ENCODE peak calls at places on chromosomes 11 and 22, in six cellular contexts. One of them, this sample, is unnamed.

GRCh38 chr11:36333897-36334296 is 37.8 kb downstream of the PRR5L start:
- DNase-seq in BJ: no peak
- DNase-seq in GM06990: no peak
- DNase-seq in GM23338: peak; percentile 92
- DNase-seq in cardiac muscle cell: peak; percentile 62
- DNase-seq in A673: peak; percentile 87
- DNase-seq in this sample: peak; percentile 62

GRCh38 chr22:46587492-46588278 is 32.5 kb upstream of the GRAMD4 start:
- DNase-seq in GM06990: peak; percentile 89
- DNase-seq in cardiac muscle cell: no peak
- DNase-seq in BJ: no peak
- DNase-seq in GM23338: no peak
- DNase-seq in A673: no peak
- DNase-seq in this sample: no peak

GRCh38 chr11:130043575-130043974 is 26.1 kb upstream of the APLP2 start:
- DNase-seq in cardiac muscle cell: no peak
- DNase-seq in BJ: no peak
- DNase-seq in A673: no peak
- DNase-seq in GM06990: no peak
- DNase-seq in GM23338: no peak
- DNase-seq in this sample: no peak

GRCh38 chr11:32396331-32396730 is 39.0 kb downstream of the WT1 start:
- DNase-seq in GM06990: no peak
- DNase-seq in BJ: no peak
- DNase-seq in GM23338: no peak
- DNase-seq in A673: no peak
- DNase-seq in cardiac muscle cell: no peak
- DNase-seq in this sample: no peak

GRCh38 chr11:29251738-29252137 is 765.1 kb downstream of the KCNA4 start:
- DNase-seq in A673: no peak
- DNase-seq in GM23338: no peak
- DNase-seq in GM06990: no peak
- DNase-seq in cardiac muscle cell: no peak
- DNase-seq in BJ: no peak
- DNase-seq in this sample: no peak

GRCh38 chr11:5690736-5691135 is 1.1 kb downstream of the TRIM22 start:
- DNase-seq in cardiac muscle cell: peak; percentile 46
- DNase-seq in A673: no peak
- DNase-seq in BJ: no peak
- DNase-seq in GM06990: no peak
- DNase-seq in GM23338: no peak
- DNase-seq in this sample: peak; percentile 29

GRCh38 chr11:61120099-61120864 is 18.0 kb downstream of the CD5 start:
- DNase-seq in GM23338: no peak
- DNase-seq in cardiac muscle cell: no peak
- DNase-seq in BJ: no peak
- DNase-seq in A673: no peak
- DNase-seq in GM06990: no peak
- DNase-seq in this sample: no peak

GRCh38 chr22:30947821-30948454 is 20.6 kb downstream of the MORC2 start:
- DNase-seq in GM23338: peak; percentile 48
- DNase-seq in cardiac muscle cell: peak; percentile 78
- DNase-seq in BJ: no peak
- DNase-seq in A673: peak; percentile 75
- DNase-seq in GM06990: no peak
- DNase-seq in this sample: peak; percentile 81

GRCh38 chr22:31036671-31037550 is 44.2 kb upstream of the SMTN start:
- DNase-seq in GM23338: no peak
- DNase-seq in BJ: peak; percentile 83
- DNase-seq in cardiac muscle cell: peak; percentile 38
- DNase-seq in A673: peak; percentile 45
- DNase-seq in GM06990: no peak
- DNase-seq in this sample: no peak

GRCh38 chr11:34744511-34744910 is 123.6 kb downstream of the EHF start:
- DNase-seq in GM06990: no peak
- DNase-seq in cardiac muscle cell: no peak
- DNase-seq in GM23338: no peak
- DNase-seq in BJ: no peak
- DNase-seq in A673: no peak
- DNase-seq in this sample: no peak

GRCh38 chr22:42720263-42721044 is at the start of gene A4GALT:
- DNase-seq in GM23338: peak; percentile 54
- DNase-seq in A673: no peak
- DNase-seq in GM06990: peak; percentile 55
- DNase-seq in cardiac muscle cell: peak; percentile 20
- DNase-seq in BJ: no peak
- DNase-seq in this sample: no peak

GRCh38 chr11:82906236-82906635 is 4.7 kb downstream of the DDIAS start:
- DNase-seq in A673: peak; percentile 71
- DNase-seq in GM23338: peak; percentile 74
- DNase-seq in GM06990: no peak
- DNase-seq in BJ: no peak
- DNase-seq in cardiac muscle cell: peak; percentile 56
- DNase-seq in this sample: peak; percentile 54
- TF ChIP-seq CTCF in A673: peak; percentile 76
- TF ChIP-seq CTCF in GM23338: no peak
- TF ChIP-seq CTCF in GM06990: peak; percentile 33
- TF ChIP-seq CTCF in BJ: peak; percentile 41
- TF ChIP-seq CTCF in cardiac muscle cell: peak; percentile 45
- TF ChIP-seq CTCF in this sample: peak; percentile 39

GRCh38 chr11:44430140-44430539 is 120.2 kb upstream of the ALX4 start:
- DNase-seq in cardiac muscle cell: no peak
- DNase-seq in GM23338: no peak
- DNase-seq in BJ: no peak
- DNase-seq in GM06990: no peak
- DNase-seq in A673: no peak
- DNase-seq in this sample: no peak
- H3K4me3 ChIP-seq in cardiac muscle cell: no peak overlapping the region
- H3K4me3 ChIP-seq in GM23338: no peak overlapping the region
- H3K4me3 ChIP-seq in BJ: no peak overlapping the region
- H3K4me3 ChIP-seq in GM06990: no peak overlapping the region
- H3K4me3 ChIP-seq in A673: no peak overlapping the region
- H3K4me3 ChIP-seq in this sample: no peak overlapping the region

GRCh38 chr11:128884703-128885338 is 6.3 kb upstream of the KCNJ5 start:
- DNase-seq in cardiac muscle cell: peak; percentile 78
- DNase-seq in GM23338: peak; percentile 85
- DNase-seq in GM06990: no peak
- DNase-seq in A673: peak; percentile 81
- DNase-seq in BJ: peak; percentile 14
- DNase-seq in this sample: peak; percentile 79

GRCh38 chr11:128888034-128888985 is 2.8 kb upstream of the KCNJ5 start:
- DNase-seq in BJ: no peak
- DNase-seq in GM23338: peak; percentile 83
- DNase-seq in cardiac muscle cell: no peak
- DNase-seq in A673: no peak
- DNase-seq in GM06990: no peak
- DNase-seq in this sample: no peak

GRCh38 chr11:128884054-128884453 is 7.1 kb upstream of the KCNJ5 start:
- DNase-seq in GM06990: no peak
- DNase-seq in A673: no peak
- DNase-seq in GM23338: no peak
- DNase-seq in cardiac muscle cell: no peak
- DNase-seq in BJ: no peak
- DNase-seq in this sample: no peak

GRCh38 chr11:128889657-128890213 is 1.4 kb upstream of the KCNJ5 start:
- DNase-seq in BJ: no peak
- DNase-seq in A673: no peak
- DNase-seq in GM06990: no peak
- DNase-seq in cardiac muscle cell: no peak
- DNase-seq in GM23338: no peak
- DNase-seq in this sample: no peak

DNA sequence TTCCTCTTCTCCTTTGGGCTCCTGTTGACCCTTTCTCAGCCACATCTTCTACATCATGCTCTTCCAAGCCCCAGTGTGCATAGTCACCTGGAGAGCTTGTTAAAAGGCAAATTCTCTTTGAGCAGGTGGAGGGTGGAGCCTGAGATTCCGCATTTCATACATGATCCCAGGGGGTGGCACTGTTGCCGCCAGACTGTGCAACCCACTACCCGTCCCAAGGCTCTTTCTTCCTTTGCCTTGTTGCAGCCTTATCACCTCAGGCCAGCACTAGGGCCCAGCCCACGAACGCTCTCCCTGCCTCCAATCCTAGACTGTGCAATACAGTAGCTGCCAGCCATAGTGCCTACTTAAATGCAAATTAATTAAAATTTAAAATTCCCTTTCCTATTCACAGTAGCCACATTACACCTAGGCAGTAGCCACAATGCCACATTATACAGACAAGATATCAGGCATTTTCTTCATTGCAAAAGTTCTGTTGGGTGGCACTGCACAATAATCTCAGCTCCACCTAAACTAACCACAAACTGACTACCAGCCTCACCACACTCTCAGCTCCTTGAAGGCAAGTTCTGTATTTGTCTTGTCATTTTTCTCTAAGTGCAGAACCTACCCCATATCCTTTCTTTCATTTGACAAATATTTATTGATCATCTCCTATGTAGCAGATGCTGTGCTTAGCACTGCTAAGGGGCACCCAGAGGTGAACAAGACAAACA is 4.6 kb upstream of the KCNJ5 start:
- DNase-seq in cardiac muscle cell: no peak
- DNase-seq in GM06990: no peak
- DNase-seq in A673: peak; percentile 49
- DNase-seq in BJ: no peak
- DNase-seq in GM23338: peak; percentile 53
- DNase-seq in this sample: no peak
- TF ChIP-seq CTCF in cardiac muscle cell: peak; percentile 8
- TF ChIP-seq CTCF in GM06990: no peak
- TF ChIP-seq CTCF in A673: peak; percentile 53
- TF ChIP-seq CTCF in BJ: peak; percentile 25
- TF ChIP-seq CTCF in GM23338: peak; percentile 61
- TF ChIP-seq CTCF in this sample: peak; percentile 9

DNA sequence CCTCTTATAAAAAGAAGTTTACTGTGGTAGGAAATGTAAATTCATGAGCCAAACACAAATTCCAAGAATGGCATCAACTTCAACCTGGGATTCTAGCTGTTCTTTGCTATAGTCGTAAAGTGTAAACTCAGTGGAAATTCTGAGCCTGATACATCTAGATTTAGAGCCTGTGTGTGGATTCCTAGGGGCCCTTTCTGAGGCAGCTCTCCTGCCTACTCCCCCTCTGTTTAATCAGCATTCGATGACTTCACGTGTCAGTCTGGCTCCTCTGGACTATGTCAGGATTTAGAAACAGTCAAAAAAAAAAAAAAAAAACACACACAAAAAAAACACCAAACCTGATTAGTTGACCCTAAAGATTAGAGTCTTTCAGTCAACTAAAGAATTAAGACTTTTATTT is 93.1 kb upstream of the SC5D start:
- DNase-seq in BJ: no peak
- DNase-seq in GM23338: peak; percentile 18
- DNase-seq in A673: no peak
- DNase-seq in cardiac muscle cell: peak; percentile 8
- DNase-seq in GM06990: no peak
- DNase-seq in this sample: peak; percentile 14
- H3K4me3 ChIP-seq in BJ: no peak overlapping the region
- H3K4me3 ChIP-seq in GM23338: peak overlapping the region; percentile 11
- H3K4me3 ChIP-seq in A673: no peak overlapping the region
- H3K4me3 ChIP-seq in cardiac muscle cell: peak overlapping the region; percentile 13
- H3K4me3 ChIP-seq in GM06990: no peak overlapping the region
- H3K4me3 ChIP-seq in this sample: no peak overlapping the region

DNA sequence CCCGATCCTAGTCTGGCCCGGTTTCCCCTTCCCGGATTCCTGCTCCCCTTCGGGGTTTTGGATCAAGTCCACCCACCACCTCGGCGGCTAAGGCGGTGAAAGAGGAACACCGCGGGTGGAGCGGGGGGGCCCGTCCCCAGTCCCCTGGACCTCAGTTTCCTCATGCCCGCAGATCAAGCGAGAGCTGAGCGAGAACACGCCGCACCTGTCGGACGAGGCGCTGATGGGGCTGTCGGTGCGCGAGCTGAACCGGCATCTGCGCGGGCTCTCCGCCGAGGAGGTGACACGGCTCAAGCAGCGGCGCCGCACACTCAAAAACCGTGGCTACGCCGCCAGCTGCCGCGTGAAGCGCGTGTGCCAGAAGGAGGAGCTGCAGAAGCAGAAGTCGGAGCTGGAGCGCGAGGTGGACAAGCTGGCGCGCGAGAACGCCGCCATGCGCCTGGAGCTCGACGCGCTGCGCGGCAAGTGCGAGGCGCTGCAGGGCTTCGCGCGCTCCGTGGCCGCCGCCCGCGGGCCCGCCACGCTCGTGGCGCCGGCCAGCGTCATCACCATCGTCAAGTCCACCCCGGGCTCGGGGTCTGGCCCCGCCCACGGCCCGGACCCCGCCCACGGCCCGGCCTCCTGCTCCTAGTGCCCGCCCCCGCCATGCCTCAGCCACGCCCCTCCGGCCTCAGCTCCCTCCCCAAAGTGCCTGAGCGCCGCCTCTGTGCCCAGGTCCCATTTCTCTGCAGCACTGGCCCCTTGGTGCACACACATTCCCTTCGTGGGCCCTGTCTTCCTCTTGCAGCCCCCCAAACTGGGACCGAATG is 12.7 kb downstream of the MAFF start:
- DNase-seq in BJ: no peak
- DNase-seq in GM23338: peak; percentile 92
- DNase-seq in cardiac muscle cell: peak; percentile 82
- DNase-seq in GM06990: peak; percentile 83
- DNase-seq in A673: peak; percentile 78
- DNase-seq in this sample: peak; percentile 70
- TF ChIP-seq CTCF in BJ: no peak
- TF ChIP-seq CTCF in GM23338: peak; percentile 28
- TF ChIP-seq CTCF in cardiac muscle cell: peak; percentile 9
- TF ChIP-seq CTCF in GM06990: peak; percentile 20
- TF ChIP-seq CTCF in A673: peak; percentile 14
- TF ChIP-seq CTCF in this sample: no peak

GRCh38 chr22:29030016-29030617 is 31.5 kb downstream of the C22orf31 start:
- DNase-seq in cardiac muscle cell: peak; percentile 36
- DNase-seq in A673: no peak
- DNase-seq in GM23338: peak; percentile 29
- DNase-seq in GM06990: no peak
- DNase-seq in BJ: no peak
- DNase-seq in this sample: peak; percentile 16
- H3K4me3 ChIP-seq in cardiac muscle cell: peak overlapping the region; percentile 28
- H3K4me3 ChIP-seq in A673: peak overlapping the region; percentile 14
- H3K4me3 ChIP-seq in GM23338: peak overlapping the region; percentile 62
- H3K4me3 ChIP-seq in GM06990: no peak overlapping the region
- H3K4me3 ChIP-seq in BJ: peak overlapping the region; percentile 37
- H3K4me3 ChIP-seq in this sample: peak overlapping the region; percentile 36

GRCh38 chr11:43278302-43278956 is 33.4 kb upstream of the API5 start:
- DNase-seq in cardiac muscle cell: peak; percentile 34
- DNase-seq in BJ: no peak
- DNase-seq in GM23338: peak; percentile 74
- DNase-seq in A673: peak; percentile 95
- DNase-seq in GM06990: no peak
- DNase-seq in this sample: peak; percentile 52

GRCh38 chr11:43285826-43286225 is 26.0 kb upstream of the API5 start:
- DNase-seq in BJ: no peak
- DNase-seq in GM06990: no peak
- DNase-seq in cardiac muscle cell: no peak
- DNase-seq in A673: no peak
- DNase-seq in GM23338: no peak
- DNase-seq in this sample: no peak

GRCh38 chr11:43282607-43283440 is 29.0 kb upstream of the API5 start:
- DNase-seq in A673: peak; percentile 84
- DNase-seq in BJ: no peak
- DNase-seq in GM06990: peak; percentile 6
- DNase-seq in cardiac muscle cell: peak; percentile 52
- DNase-seq in GM23338: peak; percentile 68
- DNase-seq in this sample: peak; percentile 51
- TF ChIP-seq CTCF in A673: peak; percentile 100
- TF ChIP-seq CTCF in BJ: peak; percentile 88
- TF ChIP-seq CTCF in GM06990: peak; percentile 90
- TF ChIP-seq CTCF in cardiac muscle cell: peak; percentile 92
- TF ChIP-seq CTCF in GM23338: peak; percentile 81
- TF ChIP-seq CTCF in this sample: peak; percentile 85